ENCODE peak calls at places on chromosome 19, in seven cellular contexts. S is mucosa of gallbladder; A is fibroblast of mammary gland; N is kidney; J is LoVo; R is activated CD4-positive, alpha-beta T cell treated with anti-CD3 and anti-CD28 coated beads for 24 hours; O is stimulated activated CD4-positive, alpha-beta T cell treated with anti-CD3 and anti-CD28 coated beads, Interleukin-1b, Interleukin-23, amount 100 ng/mL, for 1 hour. I is an unnamed sample.
A peak's percentile ranks its signal among the peaks of the same experiment; 100 is the strongest.

GRCh38 chr19:46413262-46414031 is at the start of gene CCDC8:
- DNase-seq in N (peak; percentile 97), A (peak; percentile 95), J (no peak), R (no peak), O (no peak), S (peak; percentile 67), I (no peak)

GRCh38 chr19:1261863-1262686 is 7.1 kb upstream of the CIRBP start:
- DNase-seq in J (peak; percentile 76), R (no peak), N (peak; percentile 97), A (peak; percentile 47), O (no peak), S (peak; percentile 78), I (peak; percentile 78)

GRCh38 chr19:33193864-33194362 is at the start of gene LRP3:
- DNase-seq in A (no peak), S (no peak), R (no peak), O (no peak), J (peak; percentile 35), N (peak; percentile 70), I (no peak)

GRCh38 chr19:13208131-13208963 is 58.1 kb downstream of the IER2 start:
- DNase-seq in N (peak; percentile 84), R (peak; percentile 69), J (no peak), O (peak; percentile 57), A (peak; percentile 82), S (peak; percentile 45), I (no peak)

GRCh38 chr19:10286803-10287737 is at the start of gene ICAM4:
- DNase-seq in J (no peak), A (no peak), N (peak; percentile 97), R (no peak), O (no peak), S (no peak), I (no peak)

GRCh38 chr19:18401580-18402112 is 4.2 kb upstream of the LRRC25 start:
- DNase-seq in A (peak; percentile 71), J (peak; percentile 72), R (no peak), O (no peak), S (peak; percentile 84), N (peak; percentile 80), I (peak; percentile 87)

GRCh38 chr19:48497728-48498575 is 13.7 kb downstream of the LMTK3 start:
- DNase-seq in O (no peak), J (no peak), A (no peak), R (no peak), N (no peak), S (no peak), I (no peak)

GRCh38 chr19:52221031-52221430 is 31.2 kb downstream of the PPP2R1A start:
- DNase-seq in N (no peak), O (no peak), J (no peak), R (no peak), S (no peak), A (no peak), I (no peak)

GRCh38 chr19:6362351-6362801 is 1.0 kb downstream of the CLPP start:
- DNase-seq in J (no peak), S (no peak), O (no peak), A (peak; percentile 14), N (no peak), R (no peak), I (no peak)

GRCh38 chr19:38662508-38663155 is 15.2 kb downstream of the ACTN4 start:
- DNase-seq in N (no peak), S (no peak), R (no peak), J (no peak), O (no peak), A (no peak), I (no peak)

GRCh38 chr19:7773841-7774240 is 10.8 kb downstream of the CLEC4M start:
- DNase-seq in N (peak; percentile 25), O (no peak), R (no peak), S (no peak), J (no peak), A (no peak), I (no peak)

GRCh38 chr19:291561-292280 is 518 bp upstream of the PLPP2 start:
- DNase-seq in S (no peak), R (no peak), O (no peak), J (peak; percentile 32), N (no peak), A (no peak), I (peak; percentile 19)

GRCh38 chr19:1871140-1871597 is 7.8 kb upstream of the KLF16 start:
- DNase-seq in A (no peak), O (no peak), N (no peak), S (no peak), R (no peak), J (no peak), I (no peak)